ENCODE peak calls at places on chromosomes 4 and X, in nine cellular contexts. One of them, this sample, is unnamed.

GRCh38 chrX:19912-20571 is 261.1 kb upstream of the PLCXD1 start:
- DNase-seq in ovary: no peak
- DNase-seq in lung: no peak
- DNase-seq in left ventricle myocardium inferior: no peak
- DNase-seq in colonic mucosa: no peak
- DNase-seq in tibial nerve: no peak
- DNase-seq in endodermal cell: peak; percentile 51
- DNase-seq in AG04450: no peak
- DNase-seq in lower lobe of right lung: no peak
- DNase-seq in this sample: peak; percentile 7

GRCh38 chrX:45191820-45192409 is 8.8 kb downstream of the DIPK2B start:
- DNase-seq in ovary: no peak
- DNase-seq in lung: no peak
- DNase-seq in left ventricle myocardium inferior: no peak
- DNase-seq in colonic mucosa: no peak
- DNase-seq in tibial nerve: no peak
- DNase-seq in endodermal cell: no peak
- DNase-seq in AG04450: no peak
- DNase-seq in lower lobe of right lung: no peak
- DNase-seq in this sample: no peak

GRCh38 chr4:13642163-13642562 is 14.6 kb upstream of the BOD1L1 start:
- DNase-seq in ovary: no peak
- DNase-seq in lung: no peak
- DNase-seq in left ventricle myocardium inferior: no peak
- DNase-seq in colonic mucosa: no peak
- DNase-seq in tibial nerve: no peak
- DNase-seq in endodermal cell: no peak
- DNase-seq in AG04450: no peak
- DNase-seq in lower lobe of right lung: no peak
- DNase-seq in this sample: no peak

GRCh38 chrX:8868906-8869305 is 67.7 kb upstream of the FAM9A start:
- DNase-seq in ovary: no peak
- DNase-seq in lung: no peak
- DNase-seq in left ventricle myocardium inferior: no peak
- DNase-seq in colonic mucosa: no peak
- DNase-seq in tibial nerve: no peak
- DNase-seq in endodermal cell: no peak
- DNase-seq in AG04450: no peak
- DNase-seq in lower lobe of right lung: no peak
- DNase-seq in this sample: no peak

GRCh38 chr4:5999830-6000365 is 18.3 kb downstream of the C4orf50 start:
- DNase-seq in ovary: no peak
- DNase-seq in lung: no peak
- DNase-seq in left ventricle myocardium inferior: no peak
- DNase-seq in colonic mucosa: no peak
- DNase-seq in tibial nerve: no peak
- DNase-seq in endodermal cell: peak; percentile 31
- DNase-seq in AG04450: no peak
- DNase-seq in lower lobe of right lung: no peak
- DNase-seq in this sample: no peak

GRCh38 chr4:80471701-80472100 is 136.2 kb downstream of the CFAP299 start:
- DNase-seq in ovary: peak; percentile 19
- DNase-seq in lung: peak; percentile 45
- DNase-seq in left ventricle myocardium inferior: no peak
- DNase-seq in colonic mucosa: peak; percentile 60
- DNase-seq in tibial nerve: no peak
- DNase-seq in endodermal cell: peak; percentile 83
- DNase-seq in AG04450: peak; percentile 20
- DNase-seq in lower lobe of right lung: peak; percentile 63
- DNase-seq in this sample: peak; percentile 62

GRCh38 chr4:5215321-5215720 is 164.0 kb downstream of the STK32B start:
- DNase-seq in ovary: no peak
- DNase-seq in lung: no peak
- DNase-seq in left ventricle myocardium inferior: no peak
- DNase-seq in colonic mucosa: no peak
- DNase-seq in tibial nerve: no peak
- DNase-seq in endodermal cell: no peak
- DNase-seq in AG04450: no peak
- DNase-seq in lower lobe of right lung: no peak
- DNase-seq in this sample: no peak

GRCh38 chr4:67713531-67714247 is 12.7 kb upstream of the UBA6 start:
- DNase-seq in ovary: no peak
- DNase-seq in lung: no peak
- DNase-seq in left ventricle myocardium inferior: no peak
- DNase-seq in colonic mucosa: no peak
- DNase-seq in tibial nerve: no peak
- DNase-seq in endodermal cell: no peak
- DNase-seq in AG04450: no peak
- DNase-seq in lower lobe of right lung: no peak
- DNase-seq in this sample: no peak

GRCh38 chr4:116018831-116019230 is 905.4 kb upstream of the NDST4 start:
- DNase-seq in ovary: no peak
- DNase-seq in lung: no peak
- DNase-seq in left ventricle myocardium inferior: no peak
- DNase-seq in colonic mucosa: no peak
- DNase-seq in tibial nerve: no peak
- DNase-seq in endodermal cell: no peak
- DNase-seq in AG04450: no peak
- DNase-seq in lower lobe of right lung: no peak
- DNase-seq in this sample: no peak
- H3K9me3 ChIP-seq in ovary: no peaks in the 10 kb centered on the region
- H3K9me3 ChIP-seq in lung: peaks cover 5% of the 10 kb centered on the region
- H3K9me3 ChIP-seq in left ventricle myocardium inferior: peaks cover 86% of the 10 kb centered on the region
- H3K9me3 ChIP-seq in colonic mucosa: peaks cover 4% of the 10 kb centered on the region
- H3K9me3 ChIP-seq in tibial nerve: peaks cover 17% of the 10 kb centered on the region
- H3K9me3 ChIP-seq in endodermal cell: peaks cover 59% of the 10 kb centered on the region
- H3K9me3 ChIP-seq in AG04450: peaks cover 45% of the 10 kb centered on the region
- H3K9me3 ChIP-seq in lower lobe of right lung: peaks cover 51% of the 10 kb centered on the region
- H3K9me3 ChIP-seq in this sample: peaks cover 24% of the 10 kb centered on the region

DNA sequence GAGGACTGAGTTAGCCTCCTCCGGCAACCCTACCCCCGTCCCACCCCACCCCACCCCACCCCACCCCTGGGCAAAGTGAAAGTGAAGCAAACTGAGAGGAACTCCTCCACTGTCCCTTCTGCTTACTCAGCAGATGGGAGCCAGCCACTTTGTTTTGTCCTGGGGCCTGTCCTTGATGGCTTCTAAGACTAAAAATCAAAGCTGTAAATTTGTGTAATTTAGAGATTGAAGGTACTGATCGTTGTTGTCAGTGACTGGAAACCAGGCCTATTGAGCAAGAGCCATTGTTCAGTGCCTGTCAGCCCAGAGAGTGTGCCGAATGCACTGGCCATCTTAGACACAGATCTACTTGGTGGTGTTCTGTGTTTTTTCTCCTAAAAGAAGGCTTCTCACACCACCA is 161.9 kb downstream of the CBR4 start:
- DNase-seq in ovary: no peak
- DNase-seq in lung: no peak
- DNase-seq in left ventricle myocardium inferior: no peak
- DNase-seq in colonic mucosa: no peak
- DNase-seq in tibial nerve: no peak
- DNase-seq in endodermal cell: no peak
- DNase-seq in AG04450: no peak
- DNase-seq in lower lobe of right lung: no peak
- DNase-seq in this sample: no peak
- H3K4me3 ChIP-seq in ovary: peak overlapping the region; percentile 11
- H3K4me3 ChIP-seq in lung: no peak overlapping the region
- H3K4me3 ChIP-seq in left ventricle myocardium inferior: peak overlapping the region; percentile 40
- H3K4me3 ChIP-seq in colonic mucosa: no peak overlapping the region
- H3K4me3 ChIP-seq in tibial nerve: no peak overlapping the region
- H3K4me3 ChIP-seq in endodermal cell: peak overlapping the region; percentile 57
- H3K4me3 ChIP-seq in AG04450: peak overlapping the region; percentile 31
- H3K4me3 ChIP-seq in lower lobe of right lung: peak overlapping the region; percentile 27
- H3K4me3 ChIP-seq in this sample: no peak overlapping the region

GRCh38 chrX:72340572-72340971 is 34.9 kb upstream of the CITED1 start:
- DNase-seq in ovary: no peak
- DNase-seq in lung: no peak
- DNase-seq in left ventricle myocardium inferior: no peak
- DNase-seq in colonic mucosa: no peak
- DNase-seq in tibial nerve: no peak
- DNase-seq in endodermal cell: no peak
- DNase-seq in AG04450: no peak
- DNase-seq in lower lobe of right lung: no peak
- DNase-seq in this sample: no peak
- TF ChIP-seq CTCF in ovary: no peak
- TF ChIP-seq CTCF in lung: no peak
- TF ChIP-seq CTCF in left ventricle myocardium inferior: no peak
- TF ChIP-seq CTCF in colonic mucosa: no peak
- TF ChIP-seq CTCF in tibial nerve: no peak
- TF ChIP-seq CTCF in endodermal cell: no peak
- TF ChIP-seq CTCF in AG04450: no peak
- TF ChIP-seq CTCF in lower lobe of right lung: no peak
- TF ChIP-seq CTCF in this sample: no peak

GRCh38 chrX:10534611-10535010 is 85.8 kb downstream of the MID1 start:
- DNase-seq in ovary: no peak
- DNase-seq in lung: no peak
- DNase-seq in left ventricle myocardium inferior: no peak
- DNase-seq in colonic mucosa: no peak
- DNase-seq in tibial nerve: no peak
- DNase-seq in endodermal cell: no peak
- DNase-seq in AG04450: no peak
- DNase-seq in lower lobe of right lung: no peak
- DNase-seq in this sample: no peak

GRCh38 chrX:10529344-10529743 is 91.0 kb downstream of the MID1 start:
- DNase-seq in ovary: no peak
- DNase-seq in lung: no peak
- DNase-seq in left ventricle myocardium inferior: no peak
- DNase-seq in colonic mucosa: no peak
- DNase-seq in tibial nerve: no peak
- DNase-seq in endodermal cell: no peak
- DNase-seq in AG04450: no peak
- DNase-seq in lower lobe of right lung: no peak
- DNase-seq in this sample: no peak

GRCh38 chrX:10533686-10534365 is 86.6 kb downstream of the MID1 start:
- DNase-seq in ovary: no peak
- DNase-seq in lung: no peak
- DNase-seq in left ventricle myocardium inferior: no peak
- DNase-seq in colonic mucosa: no peak
- DNase-seq in tibial nerve: no peak
- DNase-seq in endodermal cell: no peak
- DNase-seq in AG04450: no peak
- DNase-seq in lower lobe of right lung: no peak
- DNase-seq in this sample: no peak

GRCh38 chrX:10536744-10537143 is 83.6 kb downstream of the MID1 start:
- DNase-seq in ovary: no peak
- DNase-seq in lung: no peak
- DNase-seq in left ventricle myocardium inferior: no peak
- DNase-seq in colonic mucosa: no peak
- DNase-seq in tibial nerve: no peak
- DNase-seq in endodermal cell: no peak
- DNase-seq in AG04450: no peak
- DNase-seq in lower lobe of right lung: no peak
- DNase-seq in this sample: no peak

GRCh38 chrX:10531927-10532326 is 88.5 kb downstream of the MID1 start:
- DNase-seq in ovary: no peak
- DNase-seq in lung: no peak
- DNase-seq in left ventricle myocardium inferior: no peak
- DNase-seq in colonic mucosa: no peak
- DNase-seq in tibial nerve: no peak
- DNase-seq in endodermal cell: no peak
- DNase-seq in AG04450: no peak
- DNase-seq in lower lobe of right lung: no peak
- DNase-seq in this sample: no peak
- H3K9me3 ChIP-seq in ovary: no peaks in the 10 kb centered on the region
- H3K9me3 ChIP-seq in lung: no peaks in the 10 kb centered on the region
- H3K9me3 ChIP-seq in left ventricle myocardium inferior: no peaks in the 10 kb centered on the region
- H3K9me3 ChIP-seq in colonic mucosa: no peaks in the 10 kb centered on the region
- H3K9me3 ChIP-seq in tibial nerve: no peaks in the 10 kb centered on the region
- H3K9me3 ChIP-seq in endodermal cell: no peaks in the 10 kb centered on the region
- H3K9me3 ChIP-seq in AG04450: no peaks in the 10 kb centered on the region
- H3K9me3 ChIP-seq in lower lobe of right lung: no peaks in the 10 kb centered on the region
- H3K9me3 ChIP-seq in this sample: no peaks in the 10 kb centered on the region

GRCh38 chr4:8892556-8893226 is 21.1 kb upstream of the HMX1 start:
- DNase-seq in ovary: no peak
- DNase-seq in lung: no peak
- DNase-seq in left ventricle myocardium inferior: no peak
- DNase-seq in colonic mucosa: no peak
- DNase-seq in tibial nerve: no peak
- DNase-seq in endodermal cell: peak; percentile 63
- DNase-seq in AG04450: no peak
- DNase-seq in lower lobe of right lung: no peak
- DNase-seq in this sample: no peak
- H3K4me3 ChIP-seq in ovary: no peak overlapping the region
- H3K4me3 ChIP-seq in lung: no peak overlapping the region
- H3K4me3 ChIP-seq in left ventricle myocardium inferior: no peak overlapping the region
- H3K4me3 ChIP-seq in colonic mucosa: no peak overlapping the region
- H3K4me3 ChIP-seq in tibial nerve: no peak overlapping the region
- H3K4me3 ChIP-seq in endodermal cell: no peak overlapping the region
- H3K4me3 ChIP-seq in AG04450: no peak overlapping the region
- H3K4me3 ChIP-seq in lower lobe of right lung: no peak overlapping the region
- H3K4me3 ChIP-seq in this sample: no peak overlapping the region

DNA sequence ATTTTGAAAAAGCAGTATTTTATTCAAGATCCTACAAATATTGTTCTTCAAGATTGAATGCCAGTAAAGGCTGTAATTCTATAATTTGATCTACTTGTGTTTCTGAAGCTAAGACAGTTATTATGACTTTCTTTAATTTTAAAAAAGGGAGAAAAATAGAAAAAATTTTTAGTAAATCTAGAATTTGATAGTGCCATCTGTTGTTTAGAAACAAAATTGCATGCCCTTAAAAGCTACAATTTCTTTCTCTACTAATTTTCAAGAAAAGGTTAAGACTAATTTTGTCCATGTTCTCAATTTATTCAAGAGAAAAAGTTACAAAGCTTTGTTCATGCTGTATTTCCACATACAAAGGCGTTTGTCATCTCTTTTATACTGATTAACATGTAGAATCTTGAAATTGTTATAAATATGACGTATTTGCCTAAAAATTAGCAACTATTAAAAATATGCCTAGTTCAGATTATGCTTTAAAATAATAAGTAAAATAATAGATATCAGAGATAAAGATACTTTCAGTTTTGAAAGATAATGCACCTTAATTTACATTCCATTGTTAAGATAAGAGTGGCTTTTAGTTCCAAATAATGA is 25.6 kb upstream of the MMRN1 start:
- DNase-seq in ovary: no peak
- DNase-seq in lung: no peak
- DNase-seq in left ventricle myocardium inferior: no peak
- DNase-seq in colonic mucosa: no peak
- DNase-seq in tibial nerve: no peak
- DNase-seq in endodermal cell: no peak
- DNase-seq in AG04450: no peak
- DNase-seq in lower lobe of right lung: no peak
- DNase-seq in this sample: no peak
- TF ChIP-seq CTCF in ovary: no peak
- TF ChIP-seq CTCF in lung: no peak
- TF ChIP-seq CTCF in left ventricle myocardium inferior: peak; percentile 67
- TF ChIP-seq CTCF in colonic mucosa: peak; percentile 41
- TF ChIP-seq CTCF in tibial nerve: peak; percentile 29
- TF ChIP-seq CTCF in endodermal cell: peak; percentile 74
- TF ChIP-seq CTCF in AG04450: peak; percentile 55
- TF ChIP-seq CTCF in lower lobe of right lung: peak; percentile 47
- TF ChIP-seq CTCF in this sample: peak; percentile 26

GRCh38 chr4:36582214-36582613 is 300.8 kb downstream of the DTHD1 start:
- DNase-seq in ovary: no peak
- DNase-seq in lung: no peak
- DNase-seq in left ventricle myocardium inferior: no peak
- DNase-seq in colonic mucosa: no peak
- DNase-seq in tibial nerve: no peak
- DNase-seq in endodermal cell: no peak
- DNase-seq in AG04450: no peak
- DNase-seq in lower lobe of right lung: no peak
- DNase-seq in this sample: no peak
- H3K9me3 ChIP-seq in ovary: no peaks in the 10 kb centered on the region
- H3K9me3 ChIP-seq in lung: no peaks in the 10 kb centered on the region
- H3K9me3 ChIP-seq in left ventricle myocardium inferior: peaks cover 14% of the 10 kb centered on the region
- H3K9me3 ChIP-seq in colonic mucosa: no peaks in the 10 kb centered on the region
- H3K9me3 ChIP-seq in tibial nerve: no peaks in the 10 kb centered on the region
- H3K9me3 ChIP-seq in endodermal cell: peaks cover 15% of the 10 kb centered on the region
- H3K9me3 ChIP-seq in AG04450: peaks cover 5% of the 10 kb centered on the region
- H3K9me3 ChIP-seq in lower lobe of right lung: no peaks in the 10 kb centered on the region
- H3K9me3 ChIP-seq in this sample: no peaks in the 10 kb centered on the region

GRCh38 chr4:168319486-168320019 is 1.0 kb upstream of the DDX60 start:
- DNase-seq in ovary: no peak
- DNase-seq in lung: no peak
- DNase-seq in left ventricle myocardium inferior: no peak
- DNase-seq in colonic mucosa: no peak
- DNase-seq in tibial nerve: no peak
- DNase-seq in endodermal cell: no peak
- DNase-seq in AG04450: no peak
- DNase-seq in lower lobe of right lung: no peak
- DNase-seq in this sample: no peak
- H3K4me3 ChIP-seq in ovary: no peak overlapping the region
- H3K4me3 ChIP-seq in lung: no peak overlapping the region
- H3K4me3 ChIP-seq in left ventricle myocardium inferior: peak overlapping the region; percentile 81
- H3K4me3 ChIP-seq in colonic mucosa: no peak overlapping the region
- H3K4me3 ChIP-seq in tibial nerve: no peak overlapping the region
- H3K4me3 ChIP-seq in endodermal cell: no peak overlapping the region
- H3K4me3 ChIP-seq in AG04450: no peak overlapping the region
- H3K4me3 ChIP-seq in lower lobe of right lung: peak overlapping the region; percentile 85
- H3K4me3 ChIP-seq in this sample: no peak overlapping the region

This sample was measured in transverse colon.